ENCODE peak calls at places on chromosomes 4 and X, in eight cellular contexts. V is heart left ventricle, Y is endodermal cell, S is astrocyte of the spinal cord, Q is AG09309, U is testis, G is tibial nerve, Z is bronchial epithelial cell. T is an unnamed sample.

GRCh38 chr4:186297013-186297645 is 31.1 kb downstream of the F11 start:
- DNase-seq in Z (peak), Q (peak), G (no peak), U (no peak), V (no peak), S (peak), Y (no peak), T (peak)

GRCh38 chr4:41728571-41728908 is 20.0 kb downstream of the PHOX2B start:
- DNase-seq in G (no peak), U (no peak), S (no peak), V (no peak), Q (no peak), Y (no peak), Z (peak), T (no peak)

GRCh38 chr4:129862461-129862860 is 766.5 kb downstream of the C4orf33 start:
- DNase-seq in Z (no peak), U (no peak), S (no peak), G (no peak), V (no peak), Y (no peak), Q (no peak), T (no peak)

GRCh38 chrX:11728556-11728955 is 29.5 kb upstream of the MSL3 start:
- DNase-seq in Z (no peak), Y (no peak), G (no peak), U (no peak), Q (no peak), V (no peak), S (no peak), T (no peak)

GRCh38 chr4:84502333-84502954 is 3.4 kb upstream of the NKX6-1 start:
- DNase-seq in V (no peak), G (no peak), Z (no peak), S (no peak), Y (no peak), U (no peak), Q (no peak), T (no peak)

GRCh38 chrX:46653482-46653881 is 79.9 kb downstream of the CHST7 start:
- DNase-seq in Z (peak), Q (no peak), U (no peak), G (no peak), V (no peak), Y (peak), S (no peak), T (no peak)

GRCh38 chrX:106300239-106300638 is 132.1 kb downstream of the PWWP3B start:
- DNase-seq in G (no peak), Q (no peak), V (no peak), Z (peak), U (no peak), Y (no peak), S (peak), T (no peak)

GRCh38 chr4:98510757-98511517 is 147.5 kb downstream of the TSPAN5 start:
- DNase-seq in Q (peak), G (no peak), V (no peak), U (no peak), Y (no peak), Z (peak), S (peak), T (no peak)

GRCh38 chr4:81260443-81261102 is 45.6 kb upstream of the PRKG2 start:
- DNase-seq in G (no peak), Q (no peak), V (no peak), S (no peak), Y (peak), Z (no peak), U (no peak), T (no peak)

GRCh38 chr4:147981305-147981704 is 249.4 kb downstream of the ARHGAP10 start:
- DNase-seq in U (no peak), G (no peak), Z (peak), Q (peak), Y (no peak), V (no peak), S (peak), T (no peak)

GRCh38 chr4:159823743-159824142 is 720.9 kb downstream of the RAPGEF2 start:
- DNase-seq in U (no peak), Q (no peak), Z (peak), S (peak), Y (no peak), V (no peak), G (no peak), T (peak)

GRCh38 chrX:133670394-133670793 is 255.1 kb upstream of the GPC4 start:
- DNase-seq in Q (no peak), U (peak), Y (no peak), S (peak), V (no peak), Z (peak), G (no peak), T (no peak)

GRCh38 chr4:108959497-108959896 is 196.6 kb upstream of the ETNPPL start:
- DNase-seq in Y (no peak), U (no peak), V (no peak), Q (no peak), Z (no peak), G (no peak), S (peak), T (no peak)

GRCh38 chr4:152265149-152265621 is 270.7 kb downstream of the FBXW7 start:
- DNase-seq in S (peak), G (no peak), Y (no peak), U (no peak), Q (peak), Z (peak), V (no peak), T (no peak)

GRCh38 chr4:74096265-74096980 is 2.6 kb downstream of the CXCL2 start:
- DNase-seq in G (no peak), V (no peak), Z (peak), U (no peak), Y (no peak), S (no peak), Q (no peak), T (no peak)

GRCh38 chr4:7228734-7229133 is 36.4 kb downstream of the SORCS2 start:
- DNase-seq in Q (no peak), V (no peak), G (no peak), Z (no peak), S (no peak), Y (no peak), U (no peak), T (no peak)

GRCh38 chr4:24229976-24230375 is 340.1 kb upstream of the PPARGC1A start:
- DNase-seq in Q (peak), V (no peak), Y (no peak), S (no peak), Z (peak), G (no peak), U (no peak), T (no peak)

DNA sequence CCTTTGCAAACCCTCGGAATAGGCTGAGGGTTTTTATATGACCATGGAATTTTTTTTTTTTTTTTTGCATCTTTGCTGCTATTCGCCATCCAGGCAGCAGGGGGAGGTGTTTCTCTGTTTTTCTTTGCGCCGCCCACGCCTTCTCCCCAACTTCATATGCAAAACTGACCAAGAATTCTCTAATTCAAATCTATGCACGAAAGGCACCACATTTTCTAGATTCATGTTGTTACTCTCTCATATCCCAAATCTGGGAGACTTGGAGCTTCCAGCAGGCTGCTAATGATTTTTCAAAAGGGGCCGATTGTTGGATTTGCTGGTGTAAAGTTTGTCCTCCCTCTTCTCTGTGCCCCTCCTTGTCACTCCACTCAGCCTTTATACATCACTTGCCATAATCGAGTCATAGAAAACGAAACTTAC is 29.1 kb upstream of the BOD1L1 start:
- DNase-seq in S (peak), Q (peak), U (peak), G (peak), V (peak), Y (peak), Z (peak), T (no peak)
- TF ChIP-seq CTCF in S (peak), Q (peak), U (peak), G (peak), V (peak), Y (peak), Z (peak), T (peak)

DNA sequence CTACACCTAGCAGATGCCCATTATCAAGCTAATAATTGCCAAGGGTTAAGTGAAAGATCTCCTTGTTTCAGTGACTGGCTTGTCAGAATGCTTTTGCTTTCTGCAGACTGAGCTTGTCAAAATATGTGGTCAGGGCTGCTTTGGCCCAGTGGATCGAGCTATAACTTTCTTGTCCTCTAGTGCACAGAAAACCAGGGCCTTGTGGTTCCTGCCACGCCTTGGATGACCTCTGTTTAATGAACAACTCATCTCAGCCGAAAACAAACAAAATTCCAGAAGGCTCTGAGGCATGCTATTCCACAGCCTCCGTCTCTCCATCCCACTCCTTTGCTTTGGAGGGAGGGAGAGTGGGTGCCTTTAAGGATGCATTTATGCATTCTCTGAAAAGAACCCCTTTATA is 11.3 kb downstream of the EVC start:
- DNase-seq in G (no peak), U (no peak), Y (no peak), Q (no peak), V (no peak), S (no peak), Z (peak), T (no peak)
- H3K4me3 ChIP-seq in G (no peak), U (no peak), Y (no peak), Q (no peak), V (no peak), S (no peak), Z (no peak), T (no peak)

GRCh38 chrX:70554523-70554922 is 109.9 kb downstream of the DLG3 start:
- DNase-seq in Y (no peak), S (no peak), Q (no peak), V (no peak), Z (no peak), U (no peak), G (no peak), T (no peak)

GRCh38 chrX:70552174-70552704 is 107.6 kb downstream of the DLG3 start:
- DNase-seq in U (no peak), Y (no peak), Z (no peak), Q (no peak), V (no peak), G (no peak), S (no peak), T (no peak)

GRCh38 chrX:70554948-70555347 is 110.3 kb downstream of the DLG3 start:
- DNase-seq in G (no peak), U (no peak), Q (no peak), Z (no peak), S (no peak), V (no peak), Y (no peak), T (no peak)

GRCh38 chrX:70553516-70553915 is 108.9 kb downstream of the DLG3 start:
- DNase-seq in G (no peak), V (no peak), S (no peak), Z (peak), Y (no peak), Q (no peak), U (no peak), T (no peak)

DNA sequence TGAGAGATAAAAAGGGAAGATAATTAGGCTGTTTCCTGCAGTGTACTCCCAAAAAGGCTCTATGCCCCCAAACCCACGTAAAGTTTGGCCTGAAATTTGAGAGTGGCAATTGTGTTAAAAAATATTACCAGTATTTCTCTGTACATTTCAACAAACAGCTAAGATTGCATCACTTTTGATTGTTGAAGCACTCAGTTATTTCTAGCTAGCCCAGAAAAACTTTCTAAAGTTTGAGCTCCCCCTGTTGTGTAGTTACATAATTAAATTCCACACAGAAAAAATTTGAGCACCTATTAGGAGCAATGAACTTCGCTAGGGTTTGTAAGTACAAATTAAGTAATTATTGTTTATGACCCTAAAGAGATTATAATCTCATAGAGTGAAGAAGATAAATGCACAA is 109.4 kb downstream of the DLG3 start:
- DNase-seq in Q (no peak), U (no peak), S (peak), V (no peak), G (no peak), Y (no peak), Z (peak), T (peak)
- TF ChIP-seq CTCF in Q (no peak), U (no peak), S (no peak), V (peak), G (peak), Y (peak), Z (peak), T (peak)

DNA sequence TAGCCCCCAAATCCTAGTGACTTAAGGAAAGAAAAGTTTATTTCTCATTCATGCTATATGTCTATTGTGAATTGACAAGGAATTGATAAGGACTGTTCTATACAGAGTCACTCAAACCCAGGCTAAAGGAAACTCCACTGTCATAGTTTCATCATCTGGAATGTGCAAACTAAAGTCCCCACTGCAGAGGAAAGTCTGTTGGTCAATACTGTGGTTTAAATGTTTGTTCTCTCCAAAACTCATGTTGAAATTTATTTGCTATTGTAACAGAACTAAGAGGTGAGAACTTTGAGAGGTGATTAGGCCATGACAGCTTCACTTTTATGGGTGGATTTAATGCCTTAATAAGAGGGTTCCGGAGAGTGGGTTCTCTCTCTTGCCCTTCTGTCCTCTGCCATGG is 149.6 kb downstream of the COX18 start:
- DNase-seq in V (no peak), S (no peak), Y (no peak), Z (no peak), G (no peak), U (no peak), Q (no peak), T (no peak)
- H3K4me3 ChIP-seq in V (no peak), S (no peak), Y (no peak), Z (no peak), G (no peak), U (no peak), Q (no peak), T (no peak)

GRCh38 chrX:136021903-136022302 is 36.7 kb downstream of the SLC9A6 start:
- DNase-seq in G (no peak), Z (no peak), S (no peak), Y (no peak), V (no peak), U (no peak), Q (no peak), T (no peak)
- TF ChIP-seq CTCF in G (no peak), Z (no peak), S (no peak), Y (no peak), V (no peak), U (no peak), Q (no peak), T (no peak)

GRCh38 chrX:71144651-71145050 is at the start of gene NLGN3:
- DNase-seq in V (no peak), Q (no peak), Y (peak), G (no peak), U (peak), Z (no peak), S (no peak), T (no peak)
- H3K4me3 ChIP-seq in V (no peak), Q (no peak), Y (peak), G (peak), U (peak), Z (no peak), S (peak), T (peak)

GRCh38 chr4:162732871-162733270 is 433.8 kb downstream of the NAF1 start:
- DNase-seq in U (no peak), V (no peak), Y (no peak), Q (no peak), G (no peak), S (no peak), Z (no peak), T (no peak)

DNA sequence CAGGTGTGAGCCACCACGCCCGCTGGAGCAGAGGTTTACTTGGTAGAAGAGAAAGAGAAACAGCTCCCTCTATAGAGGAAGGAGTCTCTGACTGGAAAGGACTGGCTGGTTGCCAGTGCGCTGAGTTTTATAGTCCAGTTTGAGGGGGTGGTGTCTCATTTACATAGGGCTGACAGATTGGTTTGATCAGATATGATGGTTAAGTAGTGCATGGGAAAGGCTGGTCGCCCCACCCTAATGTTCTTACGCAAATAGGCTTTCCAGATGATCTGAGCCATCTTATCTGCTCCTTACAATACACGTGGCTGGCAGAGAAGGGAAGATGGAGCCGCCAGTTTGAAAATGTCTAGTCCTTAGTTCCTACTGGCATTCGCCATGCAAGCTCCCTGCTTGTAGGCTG is 439.5 kb downstream of the NAF1 start:
- DNase-seq in U (no peak), Y (no peak), S (no peak), Q (no peak), Z (no peak), V (no peak), G (no peak), T (no peak)
- TF ChIP-seq CTCF in U (no peak), Y (no peak), S (no peak), Q (no peak), Z (no peak), V (no peak), G (no peak), T (no peak)

DNA sequence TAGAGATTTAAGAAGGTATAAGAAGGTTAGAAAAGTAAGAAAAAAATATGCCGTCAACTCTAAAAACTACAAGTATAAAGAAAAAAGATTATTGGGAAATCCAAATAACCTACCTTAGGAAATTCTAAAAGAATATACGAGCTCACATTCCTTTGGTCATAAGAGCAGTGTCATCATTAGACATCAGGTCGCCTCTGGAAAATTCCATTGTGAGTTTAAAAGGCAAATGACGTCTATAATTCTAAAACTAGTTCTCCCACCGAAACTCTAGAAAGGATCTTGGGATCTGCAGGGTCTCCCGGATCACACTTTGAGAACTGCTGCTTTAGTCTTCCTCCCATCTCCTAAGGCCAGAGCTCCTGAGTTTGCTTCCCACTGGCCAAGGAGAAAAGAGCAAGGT is 518 bp upstream of the SAT1 start:
- DNase-seq in G (no peak), S (no peak), U (no peak), Z (no peak), V (no peak), Y (no peak), Q (no peak), T (no peak)
- H3K4me3 ChIP-seq in G (no peak), S (peak), U (no peak), Z (no peak), V (no peak), Y (peak), Q (no peak), T (peak)

T was measured in retinal pigment epithelial cell.